ENCODE peak calls at places on chromosome 16, in ten cellular contexts. C, B, T, I, J, N, X, E, A and R are unnamed samples. For H3K4me1, the result is how much of the 10 kb centered on the place peaks cover.

GRCh38 chr16:46972429-46972970 is 974 bp downstream of the DNAJA2 start:
- DNase-seq in E (no peak), J (no peak), B (no peak), I (no peak), X (no peak), T (no peak), C (peak), A (peak), N (no peak), R (peak)

GRCh38 chr16:24544640-24545039 is 5.3 kb downstream of the RBBP6 start:
- DNase-seq in T (no peak), E (no peak), I (no peak), B (no peak), N (no peak), A (no peak), C (peak), X (no peak), J (no peak), R (no peak)

GRCh38 chr16:66874079-66874775 is 6.1 kb upstream of the PDP2 start:
- DNase-seq in A (peak), E (no peak), J (no peak), N (no peak), T (no peak), I (no peak), B (no peak), C (peak), X (no peak), R (peak)

GRCh38 chr16:88339926-88340754 is 42.6 kb upstream of the ZNF469 start:
- DNase-seq in J (no peak), I (no peak), E (no peak), A (peak), C (no peak), N (no peak), X (no peak), B (peak), T (no peak), R (no peak)

GRCh38 chr16:67649494-67649931 is 4.6 kb downstream of the CARMIL2 start:
- DNase-seq in N (no peak), T (no peak), B (no peak), X (peak), J (no peak), E (no peak), C (no peak), A (no peak), I (peak), R (no peak)

GRCh38 chr16:15961060-15961511 is 11.7 kb downstream of the ABCC1 start:
- DNase-seq in N (no peak), T (no peak), E (no peak), B (no peak), I (no peak), J (no peak), C (peak), A (no peak), X (no peak), R (no peak)

GRCh38 chr16:54722210-54722676 is 208.4 kb upstream of the IRX5 start:
- DNase-seq in J (no peak), I (no peak), N (no peak), C (no peak), T (no peak), E (no peak), B (no peak), A (no peak), X (no peak), R (no peak)

GRCh38 chr16:5615868-5616642 is 518.5 kb upstream of the EEF2KMT start:
- DNase-seq in T (peak), C (no peak), I (peak), B (peak), A (peak), X (peak), N (peak), E (no peak), J (no peak), R (no peak)

DNA sequence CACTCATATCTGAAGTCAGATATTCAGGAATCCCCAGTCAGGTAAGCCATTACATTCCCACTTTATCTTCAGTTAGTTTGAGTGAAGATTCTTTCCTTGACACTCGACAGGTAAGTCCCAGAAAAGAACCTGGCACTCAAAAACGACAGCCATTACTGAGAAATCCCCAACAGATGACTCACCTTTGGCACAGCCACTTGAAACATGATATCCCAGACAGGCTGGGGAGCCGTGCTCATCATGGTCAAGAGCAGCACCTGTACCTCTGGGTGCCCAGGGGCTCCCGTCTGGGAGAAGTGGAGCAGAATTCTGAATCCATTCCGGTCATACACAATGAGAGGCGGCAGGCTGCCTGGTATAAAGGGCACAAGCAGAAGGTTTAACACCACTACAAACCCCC is 16.8 kb upstream of the COG7 start:
- DNase-seq in I (no peak), T (no peak), E (peak), J (no peak), C (peak), N (no peak), X (no peak), A (peak), B (no peak), R (peak)
- H3K4me1 ChIP-seq in I (under half), T (under half), E (under half), J (under half), C (under half), N (under half), X (under half), A (under half), B (under half), R (under half)

GRCh38 chr16:84643677-84644076 is 4.6 kb upstream of the KLHL36 start:
- DNase-seq in I (no peak), N (no peak), B (no peak), T (no peak), C (no peak), E (no peak), X (no peak), J (no peak), A (no peak), R (peak)

GRCh38 chr16:84643180-84643583 is 5.1 kb upstream of the KLHL36 start:
- DNase-seq in C (peak), J (peak), A (peak), X (peak), E (peak), B (peak), N (peak), I (peak), T (no peak), R (peak)

GRCh38 chr16:84638195-84638806 is 10.0 kb upstream of the KLHL36 start:
- DNase-seq in T (no peak), B (no peak), I (no peak), X (no peak), A (no peak), N (no peak), E (no peak), J (no peak), C (no peak), R (no peak)

GRCh38 chr16:84640145-84640544 is 8.2 kb upstream of the KLHL36 start:
- DNase-seq in X (no peak), B (no peak), N (no peak), A (no peak), T (no peak), E (no peak), C (no peak), I (no peak), J (no peak), R (no peak)

DNA sequence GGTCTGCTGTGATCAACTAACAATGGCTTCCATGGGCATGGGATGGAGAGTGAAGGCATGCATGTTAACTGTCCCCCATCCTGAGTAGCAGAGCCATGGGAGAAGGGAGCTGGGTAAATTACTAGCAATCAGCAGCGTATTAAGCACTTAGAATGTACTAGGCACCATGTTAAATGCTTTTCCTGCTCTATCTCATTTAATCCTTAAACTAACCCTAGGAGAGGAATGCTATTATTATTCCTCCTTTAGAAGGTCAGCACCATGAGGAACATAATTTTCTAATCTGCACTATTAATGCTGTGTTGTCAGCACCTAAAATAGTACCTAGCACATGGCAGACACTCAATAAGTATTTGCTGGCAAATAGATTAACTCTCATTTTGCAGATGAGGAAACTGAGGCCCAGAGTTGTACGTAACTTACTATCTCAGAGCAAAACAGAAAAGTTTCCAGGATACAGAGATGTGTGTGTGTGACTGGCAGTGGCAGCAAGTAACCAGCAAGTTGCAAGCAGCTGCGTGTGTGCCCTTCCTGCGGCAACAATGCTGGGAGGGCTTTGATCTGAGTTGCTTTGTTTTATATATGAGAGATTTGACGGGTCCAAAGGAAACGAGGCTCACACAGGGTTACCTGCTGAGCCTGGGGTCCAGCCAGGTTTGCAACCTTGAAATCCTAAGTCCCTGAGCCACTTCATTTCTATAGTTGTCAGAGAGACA is 6.5 kb upstream of the KLHL36 start:
- DNase-seq in A (no peak), J (no peak), N (no peak), T (no peak), C (no peak), E (no peak), B (no peak), X (no peak), I (no peak), R (no peak)
- H3K4me3 ChIP-seq in A (no peak), J (no peak), N (peak), T (no peak), C (no peak), E (no peak), B (no peak), X (no peak), I (no peak), R (no peak)

GRCh38 chr16:2077696-2078095 is 29.9 kb downstream of the TSC2 start:
- DNase-seq in B (no peak), E (no peak), I (no peak), C (no peak), T (no peak), X (no peak), J (no peak), N (no peak), A (no peak), R (no peak)
- H3K4me1 ChIP-seq in B (under half), E (under half), I (under half), C (under half), T (under half), X (under half), J (under half), N (under half), A (under half), R (under half)

DNA sequence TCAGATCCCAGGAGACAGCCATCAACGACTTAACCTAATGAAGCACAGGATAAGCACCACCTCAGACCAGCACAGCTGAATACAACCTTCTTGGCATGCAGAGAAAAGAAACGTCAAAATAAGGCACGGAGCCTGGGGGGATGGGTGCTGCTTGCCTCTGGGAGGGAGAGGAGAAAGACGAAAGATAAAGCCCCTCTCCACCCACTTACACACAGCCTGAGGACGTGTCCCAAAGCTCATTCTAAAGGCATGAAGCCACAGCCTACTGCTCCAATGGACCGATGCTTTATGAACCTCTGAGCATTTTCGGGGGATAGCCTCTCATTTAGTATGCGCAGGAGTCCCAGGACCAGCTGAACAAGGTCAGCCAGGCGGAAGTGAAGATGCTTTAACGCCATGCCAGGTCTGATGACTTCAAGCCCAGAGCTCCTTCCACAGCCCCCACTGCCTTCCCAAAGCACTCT is 31.1 kb downstream of the ST3GAL2 start:
- DNase-seq in N (no peak), X (no peak), T (no peak), B (no peak), I (no peak), E (no peak), C (no peak), J (no peak), A (no peak), R (no peak)
- H3K4me3 ChIP-seq in N (no peak), X (no peak), T (no peak), B (no peak), I (no peak), E (no peak), C (no peak), J (no peak), A (no peak), R (no peak)